ENCODE peak calls at places on chromosomes 4 and X, in ten cellular contexts. P is tibial nerve, S is NB4, I is kidney, J is A673, K is breast epithelium, R is choroid plexus epithelial cell, A is cardiac fibroblast, V is neural progenitor cell, C is Panc1. X is an unnamed sample.

GRCh38 chr4:184538023-184538599 is 63.8 kb upstream of the IRF2 start:
- DNase-seq in C (peak; percentile 74), A (peak; percentile 95), V (peak; percentile 88), P (peak; percentile 85), K (peak; percentile 89), R (peak; percentile 96), S (peak; percentile 95), I (peak; percentile 93), J (peak; percentile 90), X (peak; percentile 95)

GRCh38 chrX:133307637-133308485 is 89.7 kb upstream of the TFDP3 start:
- DNase-seq in I (no peak), P (no peak), C (no peak), V (peak; percentile 92), K (no peak), J (no peak), A (no peak), S (no peak), R (no peak), X (peak; percentile 5)

GRCh38 chrX:78622834-78623233 is 36.3 kb downstream of the RTL3 start:
- DNase-seq in V (no peak), J (no peak), S (no peak), C (no peak), R (no peak), I (no peak), A (no peak), P (no peak), K (no peak), X (no peak)

GRCh38 chrX:65999563-66000148 is 40.2 kb downstream of the VSIG4 start:
- DNase-seq in K (no peak), J (no peak), S (peak; percentile 37), I (no peak), A (no peak), C (no peak), V (no peak), R (no peak), P (no peak), X (no peak)

GRCh38 chr4:150078996-150079581 is 844 bp downstream of the DCLK2 start:
- DNase-seq in R (peak; percentile 25), I (peak; percentile 86), K (no peak), S (no peak), P (peak; percentile 13), J (peak; percentile 60), V (peak; percentile 64), A (peak; percentile 13), C (no peak), X (peak; percentile 30)

GRCh38 chrX:101347859-101348451 is 587 bp downstream of the TIMM8A start:
- DNase-seq in J (no peak), R (peak; percentile 34), C (no peak), P (no peak), K (no peak), I (no peak), V (no peak), A (peak; percentile 23), S (peak; percentile 22), X (peak; percentile 33)

GRCh38 chrX:122565952-122566351 is 618.1 kb upstream of the GRIA3 start:
- DNase-seq in S (no peak), C (no peak), A (peak; percentile 36), V (no peak), R (peak; percentile 95), J (no peak), P (no peak), I (peak; percentile 25), K (no peak), X (peak; percentile 91)

GRCh38 chr4:60663769-60664168 is 536.4 kb upstream of the ADGRL3 start:
- DNase-seq in I (no peak), R (no peak), P (no peak), A (no peak), J (no peak), K (no peak), V (no peak), S (no peak), C (no peak), X (no peak)

GRCh38 chrX:15619053-15619772 is 18.5 kb upstream of the ACE2 start:
- DNase-seq in R (peak; percentile 5), C (no peak), A (no peak), K (peak; percentile 45), J (no peak), I (no peak), P (no peak), V (no peak), S (no peak), X (peak; percentile 5)

GRCh38 chr4:80459918-80460473 is 124.5 kb downstream of the CFAP299 start:
- DNase-seq in A (no peak), S (no peak), I (no peak), J (no peak), R (no peak), C (no peak), P (no peak), V (no peak), K (no peak), X (no peak)

GRCh38 chrX:57156397-57157049 is 19.3 kb upstream of the SPIN2A start:
- DNase-seq in P (no peak), S (peak; percentile 38), C (peak; percentile 10), R (peak; percentile 39), K (no peak), I (no peak), A (peak; percentile 45), V (peak; percentile 65), J (peak; percentile 49), X (peak; percentile 50)

GRCh38 chrX:7711167-7711566 is 131.8 kb upstream of the VCX start:
- DNase-seq in P (no peak), A (no peak), I (no peak), J (no peak), C (no peak), R (no peak), V (no peak), S (no peak), K (no peak), X (no peak)

GRCh38 chr4:107050525-107051135 is 14.5 kb upstream of the DKK2 start:
- DNase-seq in R (peak; percentile 40), J (peak; percentile 53), K (no peak), V (peak; percentile 15), P (no peak), S (peak; percentile 16), A (peak; percentile 16), I (no peak), C (no peak), X (peak; percentile 21)
- TF ChIP-seq CTCF in R (peak; percentile 76), J (peak; percentile 69), K (no peak), V (peak; percentile 68), P (peak; percentile 37), S (peak; percentile 66), A (peak; percentile 74), I (peak; percentile 43), C (peak; percentile 50), X (peak; percentile 75)

GRCh38 chrX:134985479-134985878 is 5.3 kb upstream of the SMIM10 start:
- DNase-seq in R (no peak), S (no peak), K (no peak), I (no peak), V (no peak), J (no peak), C (no peak), P (no peak), A (no peak), X (no peak)

GRCh38 chrX:134990475-134991473 is at the start of gene SMIM10:
- DNase-seq in C (no peak), K (peak; percentile 23), R (peak; percentile 88), P (peak; percentile 53), J (no peak), S (peak; percentile 88), A (peak; percentile 86), V (peak; percentile 43), I (peak; percentile 93), X (peak; percentile 67)
- H3K4me3 ChIP-seq in C (peak within 1 kb of the TSS; percentile 48), K (peak within 1 kb of the TSS; percentile 51), R (peak within 1 kb of the TSS; percentile 58), P (peak within 1 kb of the TSS; percentile 60), J (no peak within 1 kb of the TSS), S (peak within 1 kb of the TSS; percentile 79), A (peak within 1 kb of the TSS; percentile 34), V (peak within 1 kb of the TSS; percentile 41), I (no peak within 1 kb of the TSS), X (peak within 1 kb of the TSS; percentile 61)

GRCh38 chr4:66741081-66741480 is 804.2 kb downstream of the CENPC start:
- DNase-seq in S (no peak), A (no peak), R (no peak), P (no peak), V (no peak), I (no peak), J (no peak), K (no peak), C (no peak), X (peak; percentile 38)
- TF ChIP-seq CTCF in S (no peak), A (no peak), R (no peak), P (no peak), V (no peak), I (no peak), J (no peak), K (no peak), C (no peak), X (no peak)

DNA sequence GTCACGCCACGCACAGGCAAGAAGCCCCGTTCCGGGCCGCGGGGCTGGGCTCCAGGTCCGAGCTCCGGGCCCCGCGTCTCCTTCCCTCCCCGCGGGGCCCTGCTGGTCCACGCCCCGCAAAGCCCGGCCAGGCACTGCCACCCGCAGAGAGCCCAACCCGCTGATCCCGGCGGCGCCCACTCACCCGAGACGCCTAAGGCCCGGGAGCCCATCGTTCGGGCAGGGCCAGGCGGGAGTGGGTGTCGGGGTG is 870 bp downstream of the PDZD4 start:
- DNase-seq in J (no peak), A (no peak), R (no peak), K (no peak), V (no peak), P (no peak), I (no peak), C (no peak), S (no peak), X (no peak)
- H3K4me3 ChIP-seq in J (peak overlapping the region; percentile 47), A (no peak overlapping the region), R (no peak overlapping the region), K (peak overlapping the region; percentile 49), V (peak overlapping the region; percentile 51), P (peak overlapping the region; percentile 62), I (no peak overlapping the region), C (peak overlapping the region; percentile 55), S (no peak overlapping the region), X (no peak overlapping the region)

GRCh38 chr4:27318740-27319139 is 458.1 kb downstream of the STIM2 start:
- DNase-seq in V (peak; percentile 72), J (peak; percentile 80), C (no peak), P (no peak), K (no peak), S (peak; percentile 56), I (no peak), A (peak; percentile 8), R (peak; percentile 5), X (peak; percentile 69)
- TF ChIP-seq CTCF in V (peak; percentile 68), J (peak; percentile 75), C (peak; percentile 56), P (no peak), K (no peak), S (peak; percentile 62), I (peak; percentile 33), A (peak; percentile 16), R (peak; percentile 29), X (peak; percentile 75)